ENCODE peak calls at places on chromosomes 7 and 10, in five cellular contexts. C is HFFc6, G is sigmoid colon, B is tibial artery, V is RWPE1. R is an unnamed sample.

GRCh38 chr10:92517034-92517655 is 56.7 kb downstream of the IDE start:
- DNase-seq in B (no peak), V (peak), C (peak), G (peak), R (peak)

GRCh38 chr10:45354261-45354660 is 19.8 kb upstream of the ALOX5 start:
- DNase-seq in B (no peak), G (peak), C (peak), V (no peak), R (no peak)

GRCh38 chr10:117884592-117884991 is 162.1 kb downstream of the RAB11FIP2 start:
- DNase-seq in B (no peak), C (no peak), V (no peak), G (no peak), R (no peak)

GRCh38 chr7:147636553-147636952 is 954.0 kb upstream of the C7orf33 start:
- DNase-seq in V (no peak), G (no peak), C (no peak), B (no peak), R (no peak)

GRCh38 chr7:369981-370621 is 80.1 kb downstream of the FOXL3 start:
- DNase-seq in C (no peak), B (peak), G (peak), V (peak), R (no peak)

GRCh38 chr7:44056681-44057080 is 8.7 kb downstream of the PGAM2 start:
- DNase-seq in V (no peak), G (peak), C (no peak), B (peak), R (no peak)

GRCh38 chr7:112452102-112452888 is 2.0 kb downstream of the IFRD1 start:
- DNase-seq in C (peak), B (peak), V (peak), G (peak), R (peak)

GRCh38 chr7:79778786-79779382 is 325.4 kb upstream of the MAGI2 start:
- DNase-seq in B (no peak), G (no peak), C (peak), V (peak), R (peak)

R was measured in brain microvascular endothelial cell.